ENCODE peak calls at places on chromosomes 7 and 10, in six cellular contexts. One of them, this sample, is unnamed. For H3K27me3, the result is how much of the 10 kb centered on the place peaks cover.

GRCh38 chr10:80485410-80486135 is 31.5 kb downstream of the TSPAN14 start:
- DNase-seq in lower lobe of right lung: no peak
- DNase-seq in fibroblast of lung: no peak
- DNase-seq in heart right ventricle: no peak
- DNase-seq in body of pancreas: no peak
- DNase-seq in foreskin keratinocyte: no peak
- DNase-seq in this sample: no peak

GRCh38 chr10:46229144-46229563 is 57.6 kb upstream of the ANTXRL start:
- DNase-seq in lower lobe of right lung: no peak
- DNase-seq in foreskin keratinocyte: no peak
- DNase-seq in body of pancreas: peak
- DNase-seq in fibroblast of lung: no peak
- DNase-seq in heart right ventricle: no peak
- DNase-seq in this sample: no peak

GRCh38 chr10:29948971-29949370 is 110.4 kb downstream of the JCAD start:
- DNase-seq in lower lobe of right lung: no peak
- DNase-seq in fibroblast of lung: no peak
- DNase-seq in foreskin keratinocyte: peak
- DNase-seq in heart right ventricle: no peak
- DNase-seq in body of pancreas: peak
- DNase-seq in this sample: no peak

GRCh38 chr7:93359520-93360198 is 127.5 kb downstream of the VPS50 start:
- DNase-seq in foreskin keratinocyte: no peak
- DNase-seq in body of pancreas: no peak
- DNase-seq in heart right ventricle: no peak
- DNase-seq in lower lobe of right lung: no peak
- DNase-seq in fibroblast of lung: no peak
- DNase-seq in this sample: no peak

GRCh38 chr7:140702774-140703173 is 6.3 kb downstream of the NDUFB2 start:
- DNase-seq in lower lobe of right lung: no peak
- DNase-seq in body of pancreas: no peak
- DNase-seq in fibroblast of lung: peak
- DNase-seq in foreskin keratinocyte: no peak
- DNase-seq in heart right ventricle: no peak
- DNase-seq in this sample: no peak

GRCh38 chr10:29443745-29444523 is 155.1 kb downstream of the LYZL1 start:
- DNase-seq in foreskin keratinocyte: peak
- DNase-seq in body of pancreas: no peak
- DNase-seq in heart right ventricle: no peak
- DNase-seq in fibroblast of lung: peak
- DNase-seq in lower lobe of right lung: no peak
- DNase-seq in this sample: no peak

GRCh38 chr7:116786791-116787443 is 75.5 kb upstream of the CAPZA2 start:
- DNase-seq in body of pancreas: no peak
- DNase-seq in fibroblast of lung: no peak
- DNase-seq in foreskin keratinocyte: no peak
- DNase-seq in lower lobe of right lung: no peak
- DNase-seq in heart right ventricle: no peak
- DNase-seq in this sample: no peak

GRCh38 chr7:48083114-48083830 is 5.8 kb upstream of the UPP1 start:
- DNase-seq in foreskin keratinocyte: peak
- DNase-seq in fibroblast of lung: peak
- DNase-seq in lower lobe of right lung: no peak
- DNase-seq in body of pancreas: no peak
- DNase-seq in heart right ventricle: no peak
- DNase-seq in this sample: no peak

GRCh38 chr10:71214641-71215160 is 2.3 kb downstream of the UNC5B start:
- DNase-seq in lower lobe of right lung: no peak
- DNase-seq in body of pancreas: no peak
- DNase-seq in heart right ventricle: no peak
- DNase-seq in fibroblast of lung: no peak
- DNase-seq in foreskin keratinocyte: no peak
- DNase-seq in this sample: no peak

GRCh38 chr7:150363872-150364271 is 4.8 kb upstream of the REPIN1 start:
- DNase-seq in fibroblast of lung: no peak
- DNase-seq in body of pancreas: no peak
- DNase-seq in heart right ventricle: no peak
- DNase-seq in lower lobe of right lung: no peak
- DNase-seq in foreskin keratinocyte: no peak
- DNase-seq in this sample: no peak

GRCh38 chr10:3882855-3883254 is 97.8 kb upstream of the KLF6 start:
- DNase-seq in heart right ventricle: no peak
- DNase-seq in fibroblast of lung: no peak
- DNase-seq in foreskin keratinocyte: no peak
- DNase-seq in lower lobe of right lung: no peak
- DNase-seq in body of pancreas: no peak
- DNase-seq in this sample: no peak

GRCh38 chr7:138625084-138625848 is 75.9 kb downstream of the SVOPL start:
- DNase-seq in body of pancreas: no peak
- DNase-seq in fibroblast of lung: no peak
- DNase-seq in lower lobe of right lung: no peak
- DNase-seq in heart right ventricle: no peak
- DNase-seq in foreskin keratinocyte: no peak
- DNase-seq in this sample: no peak

GRCh38 chr10:112557197-112557596 is 110.2 kb downstream of the VTI1A start:
- DNase-seq in lower lobe of right lung: no peak
- DNase-seq in foreskin keratinocyte: no peak
- DNase-seq in heart right ventricle: no peak
- DNase-seq in body of pancreas: no peak
- DNase-seq in fibroblast of lung: no peak
- DNase-seq in this sample: no peak

GRCh38 chr10:33332183-33333031 is 2.1 kb downstream of the NRP1 start:
- DNase-seq in heart right ventricle: no peak
- DNase-seq in foreskin keratinocyte: no peak
- DNase-seq in fibroblast of lung: peak
- DNase-seq in lower lobe of right lung: no peak
- DNase-seq in body of pancreas: no peak
- DNase-seq in this sample: no peak

GRCh38 chr7:44750921-44751571 is 2.4 kb downstream of the ZMIZ2 start:
- DNase-seq in fibroblast of lung: peak
- DNase-seq in body of pancreas: no peak
- DNase-seq in heart right ventricle: peak
- DNase-seq in lower lobe of right lung: no peak
- DNase-seq in foreskin keratinocyte: no peak
- DNase-seq in this sample: no peak

GRCh38 chr10:86363833-86364511 is 2.6 kb downstream of the GRID1 start:
- DNase-seq in foreskin keratinocyte: no peak
- DNase-seq in lower lobe of right lung: no peak
- DNase-seq in body of pancreas: no peak
- DNase-seq in heart right ventricle: no peak
- DNase-seq in fibroblast of lung: no peak
- DNase-seq in this sample: peak

GRCh38 chr7:140773104-140773503 is 76.6 kb downstream of the NDUFB2 start:
- DNase-seq in fibroblast of lung: peak
- DNase-seq in lower lobe of right lung: no peak
- DNase-seq in body of pancreas: no peak
- DNase-seq in foreskin keratinocyte: no peak
- DNase-seq in heart right ventricle: no peak
- DNase-seq in this sample: no peak

GRCh38 chr7:123797673-123798526 is 47.1 kb upstream of the HYAL4 start:
- DNase-seq in fibroblast of lung: peak
- DNase-seq in lower lobe of right lung: no peak
- DNase-seq in heart right ventricle: no peak
- DNase-seq in body of pancreas: no peak
- DNase-seq in foreskin keratinocyte: peak
- DNase-seq in this sample: no peak

DNA sequence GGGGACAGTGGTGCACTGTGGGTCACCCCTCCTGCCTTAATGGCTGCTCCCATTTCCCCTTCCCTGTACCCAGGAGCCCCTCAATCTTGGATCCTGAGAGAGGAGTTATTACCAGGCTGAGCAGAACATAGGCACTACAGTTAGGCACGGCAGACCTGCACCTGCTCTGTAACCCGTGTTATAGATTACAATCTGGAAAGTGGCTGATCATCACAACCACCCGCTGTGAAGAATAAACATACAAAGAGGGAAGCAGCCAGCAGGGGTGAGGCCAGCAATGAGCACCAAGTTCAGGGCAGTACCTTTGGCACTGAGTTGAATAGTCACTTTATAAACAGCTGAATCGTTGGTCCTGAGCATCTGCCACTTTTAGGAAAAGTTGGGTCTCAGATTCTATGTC is 1.7 kb downstream of the CDHR1 start:
- DNase-seq in body of pancreas: no peak
- DNase-seq in foreskin keratinocyte: no peak
- DNase-seq in lower lobe of right lung: no peak
- DNase-seq in heart right ventricle: no peak
- DNase-seq in fibroblast of lung: no peak
- DNase-seq in this sample: peak
- H3K27me3 ChIP-seq in body of pancreas: under half
- H3K27me3 ChIP-seq in foreskin keratinocyte: half or more
- H3K27me3 ChIP-seq in lower lobe of right lung: under half
- H3K27me3 ChIP-seq in heart right ventricle: under half
- H3K27me3 ChIP-seq in fibroblast of lung: under half
- H3K27me3 ChIP-seq in this sample: under half

GRCh38 chr10:103572597-103573321 is 79.3 kb downstream of the NEURL1 start:
- DNase-seq in lower lobe of right lung: no peak
- DNase-seq in fibroblast of lung: no peak
- DNase-seq in heart right ventricle: no peak
- DNase-seq in foreskin keratinocyte: peak
- DNase-seq in body of pancreas: no peak
- DNase-seq in this sample: no peak

GRCh38 chr10:103575416-103576075 is 82.0 kb downstream of the NEURL1 start:
- DNase-seq in lower lobe of right lung: no peak
- DNase-seq in fibroblast of lung: no peak
- DNase-seq in heart right ventricle: no peak
- DNase-seq in foreskin keratinocyte: no peak
- DNase-seq in body of pancreas: no peak
- DNase-seq in this sample: no peak

GRCh38 chr10:103576076-103576471 is 82.6 kb downstream of the NEURL1 start:
- DNase-seq in fibroblast of lung: no peak
- DNase-seq in body of pancreas: no peak
- DNase-seq in foreskin keratinocyte: no peak
- DNase-seq in lower lobe of right lung: no peak
- DNase-seq in heart right ventricle: no peak
- DNase-seq in this sample: no peak

GRCh38 chr10:103576862-103577261 is 83.4 kb downstream of the NEURL1 start:
- DNase-seq in body of pancreas: peak
- DNase-seq in foreskin keratinocyte: no peak
- DNase-seq in fibroblast of lung: no peak
- DNase-seq in heart right ventricle: no peak
- DNase-seq in lower lobe of right lung: no peak
- DNase-seq in this sample: no peak

GRCh38 chr10:103574116-103575061 is 80.9 kb downstream of the NEURL1 start:
- DNase-seq in lower lobe of right lung: no peak
- DNase-seq in foreskin keratinocyte: no peak
- DNase-seq in fibroblast of lung: no peak
- DNase-seq in body of pancreas: no peak
- DNase-seq in heart right ventricle: no peak
- DNase-seq in this sample: no peak
- H3K27me3 ChIP-seq in lower lobe of right lung: under half
- H3K27me3 ChIP-seq in foreskin keratinocyte: under half
- H3K27me3 ChIP-seq in fibroblast of lung: under half
- H3K27me3 ChIP-seq in body of pancreas: under half
- H3K27me3 ChIP-seq in heart right ventricle: under half
- H3K27me3 ChIP-seq in this sample: under half

GRCh38 chr7:146002008-146002407 is 114.6 kb upstream of the CNTNAP2 start:
- DNase-seq in body of pancreas: no peak
- DNase-seq in heart right ventricle: no peak
- DNase-seq in lower lobe of right lung: no peak
- DNase-seq in fibroblast of lung: no peak
- DNase-seq in foreskin keratinocyte: no peak
- DNase-seq in this sample: no peak
- H3K27me3 ChIP-seq in body of pancreas: under half
- H3K27me3 ChIP-seq in heart right ventricle: under half
- H3K27me3 ChIP-seq in lower lobe of right lung: under half
- H3K27me3 ChIP-seq in fibroblast of lung: under half
- H3K27me3 ChIP-seq in foreskin keratinocyte: under half
- H3K27me3 ChIP-seq in this sample: under half

GRCh38 chr7:70785427-70785826 is 346.5 kb upstream of the GALNT17 start:
- DNase-seq in heart right ventricle: no peak
- DNase-seq in body of pancreas: no peak
- DNase-seq in fibroblast of lung: no peak
- DNase-seq in lower lobe of right lung: no peak
- DNase-seq in foreskin keratinocyte: peak
- DNase-seq in this sample: no peak
- H3K27me3 ChIP-seq in heart right ventricle: under half
- H3K27me3 ChIP-seq in body of pancreas: under half
- H3K27me3 ChIP-seq in fibroblast of lung: under half
- H3K27me3 ChIP-seq in lower lobe of right lung: under half
- H3K27me3 ChIP-seq in foreskin keratinocyte: under half
- H3K27me3 ChIP-seq in this sample: under half

GRCh38 chr7:23472974-23473847 is 2.9 kb upstream of the IGF2BP3 start:
- DNase-seq in foreskin keratinocyte: no peak
- DNase-seq in heart right ventricle: no peak
- DNase-seq in fibroblast of lung: no peak
- DNase-seq in lower lobe of right lung: no peak
- DNase-seq in body of pancreas: no peak
- DNase-seq in this sample: no peak

GRCh38 chr7:23472046-23472445 is 1.8 kb upstream of the IGF2BP3 start:
- DNase-seq in fibroblast of lung: no peak
- DNase-seq in body of pancreas: no peak
- DNase-seq in foreskin keratinocyte: no peak
- DNase-seq in lower lobe of right lung: no peak
- DNase-seq in heart right ventricle: no peak
- DNase-seq in this sample: no peak

GRCh38 chr7:23473848-23474097 is 3.5 kb upstream of the IGF2BP3 start:
- DNase-seq in fibroblast of lung: no peak
- DNase-seq in heart right ventricle: no peak
- DNase-seq in foreskin keratinocyte: no peak
- DNase-seq in body of pancreas: no peak
- DNase-seq in lower lobe of right lung: no peak
- DNase-seq in this sample: no peak

GRCh38 chr7:23471090-23471859 is 984 bp upstream of the IGF2BP3 start:
- DNase-seq in body of pancreas: no peak
- DNase-seq in lower lobe of right lung: no peak
- DNase-seq in heart right ventricle: peak
- DNase-seq in foreskin keratinocyte: peak
- DNase-seq in fibroblast of lung: peak
- DNase-seq in this sample: no peak

DNA sequence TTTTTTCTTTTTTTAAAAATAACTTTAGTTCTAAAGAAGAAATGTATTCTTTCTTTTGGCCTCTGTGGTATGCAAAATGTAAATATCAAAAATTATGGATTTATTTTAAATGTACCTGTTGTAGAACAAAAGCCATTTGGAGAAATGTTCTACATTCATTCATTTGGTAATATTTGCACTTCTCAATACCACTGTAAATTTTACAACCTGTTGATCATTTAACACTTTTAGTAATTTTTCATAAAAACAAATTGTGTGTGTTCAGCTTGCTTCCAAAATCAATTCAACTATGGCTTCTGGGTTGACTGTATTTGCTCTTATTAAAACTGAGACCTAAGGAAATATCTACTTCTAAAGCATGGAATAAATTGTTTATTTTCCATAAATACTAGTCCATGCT is 2.3 kb upstream of the IGF2BP3 start:
- DNase-seq in lower lobe of right lung: no peak
- DNase-seq in heart right ventricle: no peak
- DNase-seq in fibroblast of lung: no peak
- DNase-seq in foreskin keratinocyte: no peak
- DNase-seq in body of pancreas: no peak
- DNase-seq in this sample: no peak
- H3K27me3 ChIP-seq in lower lobe of right lung: half or more
- H3K27me3 ChIP-seq in heart right ventricle: half or more
- H3K27me3 ChIP-seq in fibroblast of lung: under half
- H3K27me3 ChIP-seq in foreskin keratinocyte: under half
- H3K27me3 ChIP-seq in body of pancreas: under half
- H3K27me3 ChIP-seq in this sample: under half